ENCODE peak calls at places on chromosome 1, in nine cellular contexts. One of them, this sample, is unnamed.

GRCh38 chr1:40281852-40282251 is 23.8 kb downstream of the ZMPSTE24 start:
- DNase-seq in colonic mucosa: no peak
- DNase-seq in spleen: no peak
- DNase-seq in right lobe of liver: no peak
- DNase-seq in body of pancreas: no peak
- DNase-seq in mammary epithelial cell: no peak
- DNase-seq in psoas muscle: no peak
- DNase-seq in A549: no peak
- DNase-seq in adrenal gland: no peak
- DNase-seq in this sample: no peak

GRCh38 chr1:184461321-184461720 is 74.5 kb downstream of the C1orf21 start:
- DNase-seq in colonic mucosa: no peak
- DNase-seq in spleen: no peak
- DNase-seq in right lobe of liver: no peak
- DNase-seq in body of pancreas: no peak
- DNase-seq in mammary epithelial cell: no peak
- DNase-seq in psoas muscle: no peak
- DNase-seq in A549: no peak
- DNase-seq in adrenal gland: no peak
- DNase-seq in this sample: no peak

GRCh38 chr1:2604156-2604853 is 17.7 kb downstream of the PRXL2B start:
- DNase-seq in colonic mucosa: peak; percentile 13
- DNase-seq in spleen: peak; percentile 65
- DNase-seq in right lobe of liver: no peak
- DNase-seq in body of pancreas: no peak
- DNase-seq in mammary epithelial cell: no peak
- DNase-seq in psoas muscle: no peak
- DNase-seq in A549: no peak
- DNase-seq in adrenal gland: peak; percentile 15
- DNase-seq in this sample: no peak

GRCh38 chr1:236451796-236452373 is 57.8 kb downstream of the EDARADD start:
- DNase-seq in colonic mucosa: peak; percentile 37
- DNase-seq in spleen: no peak
- DNase-seq in right lobe of liver: peak; percentile 51
- DNase-seq in body of pancreas: peak; percentile 23
- DNase-seq in mammary epithelial cell: peak; percentile 6
- DNase-seq in psoas muscle: no peak
- DNase-seq in A549: peak; percentile 40
- DNase-seq in adrenal gland: peak; percentile 24
- DNase-seq in this sample: no peak

GRCh38 chr1:13228343-13228781 is 2.4 kb upstream of the PRAMEF18 start:
- DNase-seq in colonic mucosa: peak; percentile 38
- DNase-seq in spleen: peak; percentile 39
- DNase-seq in right lobe of liver: peak; percentile 58
- DNase-seq in body of pancreas: peak; percentile 44
- DNase-seq in mammary epithelial cell: no peak
- DNase-seq in psoas muscle: no peak
- DNase-seq in A549: no peak
- DNase-seq in adrenal gland: peak; percentile 66
- DNase-seq in this sample: no peak

GRCh38 chr1:185338719-185339622 is 21.9 kb upstream of the IVNS1ABP start:
- DNase-seq in colonic mucosa: peak; percentile 27
- DNase-seq in spleen: peak; percentile 83
- DNase-seq in right lobe of liver: peak; percentile 31
- DNase-seq in body of pancreas: peak; percentile 66
- DNase-seq in mammary epithelial cell: peak; percentile 26
- DNase-seq in psoas muscle: peak; percentile 19
- DNase-seq in A549: no peak
- DNase-seq in adrenal gland: peak; percentile 42
- DNase-seq in this sample: no peak

GRCh38 chr1:213286235-213286634 is 235.2 kb downstream of the RPS6KC1 start:
- DNase-seq in colonic mucosa: no peak
- DNase-seq in spleen: no peak
- DNase-seq in right lobe of liver: no peak
- DNase-seq in body of pancreas: no peak
- DNase-seq in mammary epithelial cell: no peak
- DNase-seq in psoas muscle: no peak
- DNase-seq in A549: no peak
- DNase-seq in adrenal gland: no peak
- DNase-seq in this sample: no peak

GRCh38 chr1:50529510-50529909 is 106.3 kb upstream of the DMRTA2 start:
- DNase-seq in colonic mucosa: no peak
- DNase-seq in spleen: no peak
- DNase-seq in right lobe of liver: no peak
- DNase-seq in body of pancreas: no peak
- DNase-seq in mammary epithelial cell: no peak
- DNase-seq in psoas muscle: no peak
- DNase-seq in A549: no peak
- DNase-seq in adrenal gland: no peak
- DNase-seq in this sample: no peak

GRCh38 chr1:179586107-179586823 is 5.4 kb upstream of the TDRD5 start:
- DNase-seq in colonic mucosa: peak; percentile 72
- DNase-seq in spleen: no peak
- DNase-seq in right lobe of liver: peak; percentile 35
- DNase-seq in body of pancreas: peak; percentile 79
- DNase-seq in mammary epithelial cell: peak; percentile 15
- DNase-seq in psoas muscle: peak; percentile 56
- DNase-seq in A549: peak; percentile 44
- DNase-seq in adrenal gland: peak; percentile 65
- DNase-seq in this sample: peak; percentile 17

DNA sequence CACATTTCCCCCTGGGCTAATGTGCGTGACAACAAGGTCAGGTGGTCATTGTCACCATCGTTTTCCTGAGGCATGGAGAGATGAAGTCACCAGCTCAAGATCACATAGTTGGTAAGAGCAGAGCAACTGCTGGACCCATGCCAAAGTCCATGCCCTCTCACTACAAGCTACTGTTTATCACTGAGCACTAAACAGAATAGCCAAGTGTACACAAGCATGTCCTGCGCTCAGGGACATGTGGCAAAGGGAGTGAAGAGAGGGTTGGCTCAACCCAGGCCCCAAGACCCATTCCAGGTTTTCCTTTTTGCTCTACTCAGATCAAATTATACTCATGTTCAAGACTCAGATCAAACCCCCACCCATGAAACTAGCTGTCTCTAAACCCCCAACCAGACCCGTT is 20.8 kb downstream of the LRRC52 start:
- DNase-seq in colonic mucosa: no peak
- DNase-seq in spleen: no peak
- DNase-seq in right lobe of liver: no peak
- DNase-seq in body of pancreas: no peak
- DNase-seq in mammary epithelial cell: no peak
- DNase-seq in psoas muscle: no peak
- DNase-seq in A549: no peak
- DNase-seq in adrenal gland: no peak
- DNase-seq in this sample: no peak
- H3K27ac ChIP-seq in colonic mucosa: no peak overlapping the region
- H3K27ac ChIP-seq in spleen: no peak overlapping the region
- H3K27ac ChIP-seq in right lobe of liver: no peak overlapping the region
- H3K27ac ChIP-seq in body of pancreas: no peak overlapping the region
- H3K27ac ChIP-seq in mammary epithelial cell: no peak overlapping the region
- H3K27ac ChIP-seq in psoas muscle: no peak overlapping the region
- H3K27ac ChIP-seq in A549: no peak overlapping the region
- H3K27ac ChIP-seq in adrenal gland: no peak overlapping the region
- H3K27ac ChIP-seq in this sample: no peak overlapping the region

GRCh38 chr1:222547944-222548671 is at the start of gene HHIPL2:
- DNase-seq in colonic mucosa: no peak
- DNase-seq in spleen: no peak
- DNase-seq in right lobe of liver: no peak
- DNase-seq in body of pancreas: no peak
- DNase-seq in mammary epithelial cell: no peak
- DNase-seq in psoas muscle: no peak
- DNase-seq in A549: no peak
- DNase-seq in adrenal gland: no peak
- DNase-seq in this sample: no peak

GRCh38 chr1:222543817-222544216 is 4.1 kb downstream of the HHIPL2 start:
- DNase-seq in colonic mucosa: no peak
- DNase-seq in spleen: no peak
- DNase-seq in right lobe of liver: no peak
- DNase-seq in body of pancreas: no peak
- DNase-seq in mammary epithelial cell: no peak
- DNase-seq in psoas muscle: no peak
- DNase-seq in A549: no peak
- DNase-seq in adrenal gland: no peak
- DNase-seq in this sample: no peak

GRCh38 chr1:222546091-222546490 is 1.8 kb downstream of the HHIPL2 start:
- DNase-seq in colonic mucosa: no peak
- DNase-seq in spleen: no peak
- DNase-seq in right lobe of liver: no peak
- DNase-seq in body of pancreas: no peak
- DNase-seq in mammary epithelial cell: peak; percentile 0
- DNase-seq in psoas muscle: no peak
- DNase-seq in A549: no peak
- DNase-seq in adrenal gland: no peak
- DNase-seq in this sample: no peak

GRCh38 chr1:222546548-222547259 is 1.2 kb downstream of the HHIPL2 start:
- DNase-seq in colonic mucosa: no peak
- DNase-seq in spleen: no peak
- DNase-seq in right lobe of liver: no peak
- DNase-seq in body of pancreas: no peak
- DNase-seq in mammary epithelial cell: peak; percentile 88
- DNase-seq in psoas muscle: no peak
- DNase-seq in A549: peak; percentile 73
- DNase-seq in adrenal gland: peak; percentile 38
- DNase-seq in this sample: peak; percentile 65

GRCh38 chr1:222547260-222547614 is 667 bp downstream of the HHIPL2 start:
- DNase-seq in colonic mucosa: no peak
- DNase-seq in spleen: no peak
- DNase-seq in right lobe of liver: no peak
- DNase-seq in body of pancreas: no peak
- DNase-seq in mammary epithelial cell: no peak
- DNase-seq in psoas muscle: no peak
- DNase-seq in A549: no peak
- DNase-seq in adrenal gland: no peak
- DNase-seq in this sample: no peak
- TF ChIP-seq CTCF in colonic mucosa: no peak
- TF ChIP-seq CTCF in spleen: no peak
- TF ChIP-seq CTCF in right lobe of liver: no peak
- TF ChIP-seq CTCF in body of pancreas: no peak
- TF ChIP-seq CTCF in mammary epithelial cell: no peak
- TF ChIP-seq CTCF in psoas muscle: no peak
- TF ChIP-seq CTCF in A549: no peak
- TF ChIP-seq CTCF in adrenal gland: no peak
- TF ChIP-seq CTCF in this sample: no peak

GRCh38 chr1:173294853-173295252 is 87.7 kb upstream of the TNFSF4 start:
- DNase-seq in colonic mucosa: no peak
- DNase-seq in spleen: no peak
- DNase-seq in right lobe of liver: no peak
- DNase-seq in body of pancreas: no peak
- DNase-seq in mammary epithelial cell: peak; percentile 41
- DNase-seq in psoas muscle: no peak
- DNase-seq in A549: no peak
- DNase-seq in adrenal gland: no peak
- DNase-seq in this sample: peak; percentile 7
- H3K27ac ChIP-seq in colonic mucosa: no peak overlapping the region
- H3K27ac ChIP-seq in spleen: no peak overlapping the region
- H3K27ac ChIP-seq in right lobe of liver: no peak overlapping the region
- H3K27ac ChIP-seq in body of pancreas: no peak overlapping the region
- H3K27ac ChIP-seq in mammary epithelial cell: no peak overlapping the region
- H3K27ac ChIP-seq in psoas muscle: no peak overlapping the region
- H3K27ac ChIP-seq in A549: no peak overlapping the region
- H3K27ac ChIP-seq in adrenal gland: no peak overlapping the region
- H3K27ac ChIP-seq in this sample: no peak overlapping the region

DNA sequence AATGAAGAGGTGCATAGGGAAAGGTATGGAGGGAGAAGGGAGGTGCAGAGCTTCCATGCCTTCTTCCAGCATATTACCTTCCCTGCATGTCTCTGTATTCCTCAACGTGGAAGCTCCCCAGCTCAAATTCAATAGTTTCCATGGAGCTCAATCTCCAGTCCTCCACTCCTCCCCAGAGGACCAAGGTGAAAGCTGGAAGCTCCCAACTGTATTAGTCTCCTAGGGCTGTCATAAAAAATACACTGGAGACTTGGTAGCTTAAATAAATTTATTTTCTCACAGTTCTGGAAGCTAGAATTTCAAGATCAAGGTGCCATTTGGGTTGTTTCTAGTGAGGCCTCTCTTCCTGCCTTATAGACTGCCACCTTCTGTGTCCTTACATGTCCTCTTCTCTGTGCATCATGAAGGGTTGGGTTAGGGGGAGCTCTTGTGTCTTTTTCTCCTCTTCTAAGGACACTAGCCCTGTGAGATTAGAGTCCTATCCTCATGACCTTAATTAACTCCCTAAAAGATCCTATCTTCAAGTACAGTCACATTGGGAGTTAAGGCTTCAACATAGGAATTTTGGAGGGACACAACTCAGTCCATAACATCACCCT is 21.9 kb upstream of the RABGGTB start:
- DNase-seq in colonic mucosa: no peak
- DNase-seq in spleen: no peak
- DNase-seq in right lobe of liver: no peak
- DNase-seq in body of pancreas: no peak
- DNase-seq in mammary epithelial cell: no peak
- DNase-seq in psoas muscle: no peak
- DNase-seq in A549: no peak
- DNase-seq in adrenal gland: no peak
- DNase-seq in this sample: no peak
- TF ChIP-seq CTCF in colonic mucosa: no peak
- TF ChIP-seq CTCF in spleen: no peak
- TF ChIP-seq CTCF in right lobe of liver: no peak
- TF ChIP-seq CTCF in body of pancreas: no peak
- TF ChIP-seq CTCF in mammary epithelial cell: no peak
- TF ChIP-seq CTCF in psoas muscle: no peak
- TF ChIP-seq CTCF in A549: no peak
- TF ChIP-seq CTCF in adrenal gland: no peak
- TF ChIP-seq CTCF in this sample: no peak

GRCh38 chr1:10789392-10790154 is 6.9 kb downstream of the CASZ1 start:
- DNase-seq in colonic mucosa: no peak
- DNase-seq in spleen: no peak
- DNase-seq in right lobe of liver: peak; percentile 13
- DNase-seq in body of pancreas: no peak
- DNase-seq in mammary epithelial cell: no peak
- DNase-seq in psoas muscle: no peak
- DNase-seq in A549: no peak
- DNase-seq in adrenal gland: no peak
- DNase-seq in this sample: no peak
- H3K27ac ChIP-seq in colonic mucosa: no peak overlapping the region
- H3K27ac ChIP-seq in spleen: no peak overlapping the region
- H3K27ac ChIP-seq in right lobe of liver: no peak overlapping the region
- H3K27ac ChIP-seq in body of pancreas: no peak overlapping the region
- H3K27ac ChIP-seq in mammary epithelial cell: no peak overlapping the region
- H3K27ac ChIP-seq in psoas muscle: peak overlapping the region; percentile 99
- H3K27ac ChIP-seq in A549: no peak overlapping the region
- H3K27ac ChIP-seq in adrenal gland: no peak overlapping the region
- H3K27ac ChIP-seq in this sample: no peak overlapping the region

DNA sequence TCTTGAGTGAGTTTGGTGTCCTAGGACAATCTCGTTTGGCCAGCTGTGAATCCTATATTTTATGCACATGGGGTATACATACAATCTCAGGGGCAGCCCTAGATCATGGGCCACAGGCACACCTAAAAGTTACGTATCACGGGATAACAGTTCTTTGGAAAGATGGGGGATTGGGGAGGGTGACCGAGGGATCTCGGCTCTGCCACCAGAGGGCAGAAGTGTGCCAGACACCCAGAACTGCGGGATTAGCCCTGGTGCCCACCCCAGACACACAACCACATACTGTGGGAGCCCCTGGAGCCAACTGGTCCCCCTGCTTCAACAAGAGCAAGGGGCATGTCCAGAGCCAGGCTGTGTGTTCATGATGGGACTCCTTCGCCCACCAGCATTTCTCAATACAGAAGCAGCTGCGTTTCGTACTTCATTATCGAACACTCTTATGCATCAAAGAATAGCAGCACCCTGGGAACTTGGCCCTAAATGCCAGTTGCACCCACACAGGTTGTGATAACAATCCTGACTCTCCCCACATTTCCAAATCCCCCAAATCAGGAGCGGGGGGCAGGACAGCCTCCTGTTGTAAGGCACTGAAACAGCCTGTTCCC is 37.4 kb downstream of the TMCO4 start:
- DNase-seq in colonic mucosa: peak; percentile 40
- DNase-seq in spleen: no peak
- DNase-seq in right lobe of liver: peak; percentile 38
- DNase-seq in body of pancreas: peak; percentile 21
- DNase-seq in mammary epithelial cell: no peak
- DNase-seq in psoas muscle: no peak
- DNase-seq in A549: peak; percentile 67
- DNase-seq in adrenal gland: peak; percentile 46
- DNase-seq in this sample: no peak
- TF ChIP-seq CTCF in colonic mucosa: peak; percentile 73
- TF ChIP-seq CTCF in spleen: peak; percentile 73
- TF ChIP-seq CTCF in right lobe of liver: peak; percentile 69
- TF ChIP-seq CTCF in body of pancreas: peak; percentile 65
- TF ChIP-seq CTCF in mammary epithelial cell: peak; percentile 72
- TF ChIP-seq CTCF in psoas muscle: peak; percentile 57
- TF ChIP-seq CTCF in A549: peak; percentile 62
- TF ChIP-seq CTCF in adrenal gland: peak; percentile 59
- TF ChIP-seq CTCF in this sample: peak; percentile 75

This sample was measured in foreskin keratinocyte.